ENCODE peak calls at places on chromosome 16, in eight cellular contexts. One of them, this sample, is unnamed.

GRCh38 chr16:84040823-84041391 is 1.7 kb downstream of the SLC38A8 start:
- DNase-seq in NAMALWA: no peak
- DNase-seq in GM12891: no peak
- DNase-seq in NCI-H1436: no peak
- DNase-seq in colonic mucosa: no peak
- DNase-seq in T-helper 17 cell: no peak
- DNase-seq in stimulated activated CD8-positive, alpha-beta memory T cell treated with anti-CD3 and anti-CD28 coated beads, Interleukin-2, amount 100 ng/mL, for 48 hours: no peak
- DNase-seq in tibial artery: no peak
- DNase-seq in this sample: no peak

GRCh38 chr16:29151317-29151716 is 166.5 kb downstream of the LAT start:
- DNase-seq in stimulated activated CD8-positive, alpha-beta memory T cell treated with anti-CD3 and anti-CD28 coated beads, Interleukin-2, amount 100 ng/mL, for 48 hours: no peak
- DNase-seq in tibial artery: no peak
- DNase-seq in NCI-H1436: no peak
- DNase-seq in colonic mucosa: no peak
- DNase-seq in NAMALWA: no peak
- DNase-seq in GM12891: no peak
- DNase-seq in T-helper 17 cell: no peak
- DNase-seq in this sample: no peak

GRCh38 chr16:57196276-57196675 is 10.1 kb downstream of the RSPRY1 start:
- DNase-seq in tibial artery: no peak
- DNase-seq in NAMALWA: no peak
- DNase-seq in NCI-H1436: no peak
- DNase-seq in T-helper 17 cell: no peak
- DNase-seq in colonic mucosa: no peak
- DNase-seq in stimulated activated CD8-positive, alpha-beta memory T cell treated with anti-CD3 and anti-CD28 coated beads, Interleukin-2, amount 100 ng/mL, for 48 hours: no peak
- DNase-seq in GM12891: no peak
- DNase-seq in this sample: no peak

GRCh38 chr16:66911112-66911511 is 7.6 kb downstream of the CDH16 start:
- DNase-seq in GM12891: no peak
- DNase-seq in stimulated activated CD8-positive, alpha-beta memory T cell treated with anti-CD3 and anti-CD28 coated beads, Interleukin-2, amount 100 ng/mL, for 48 hours: no peak
- DNase-seq in NCI-H1436: no peak
- DNase-seq in NAMALWA: no peak
- DNase-seq in colonic mucosa: no peak
- DNase-seq in T-helper 17 cell: no peak
- DNase-seq in tibial artery: no peak
- DNase-seq in this sample: no peak

GRCh38 chr16:28326881-28327610 is 34.7 kb downstream of the SBK1 start:
- DNase-seq in stimulated activated CD8-positive, alpha-beta memory T cell treated with anti-CD3 and anti-CD28 coated beads, Interleukin-2, amount 100 ng/mL, for 48 hours: peak
- DNase-seq in tibial artery: peak
- DNase-seq in NAMALWA: peak
- DNase-seq in NCI-H1436: no peak
- DNase-seq in colonic mucosa: peak
- DNase-seq in GM12891: peak
- DNase-seq in T-helper 17 cell: peak
- DNase-seq in this sample: no peak

GRCh38 chr16:27217256-27217655 is 13.9 kb downstream of the KDM8 start:
- DNase-seq in colonic mucosa: no peak
- DNase-seq in tibial artery: no peak
- DNase-seq in NAMALWA: no peak
- DNase-seq in stimulated activated CD8-positive, alpha-beta memory T cell treated with anti-CD3 and anti-CD28 coated beads, Interleukin-2, amount 100 ng/mL, for 48 hours: no peak
- DNase-seq in GM12891: no peak
- DNase-seq in NCI-H1436: no peak
- DNase-seq in T-helper 17 cell: no peak
- DNase-seq in this sample: no peak

GRCh38 chr16:75265911-75266701 is 14.7 kb upstream of the BCAR1 start:
- DNase-seq in NCI-H1436: peak
- DNase-seq in NAMALWA: peak
- DNase-seq in T-helper 17 cell: no peak
- DNase-seq in stimulated activated CD8-positive, alpha-beta memory T cell treated with anti-CD3 and anti-CD28 coated beads, Interleukin-2, amount 100 ng/mL, for 48 hours: no peak
- DNase-seq in tibial artery: peak
- DNase-seq in colonic mucosa: peak
- DNase-seq in GM12891: peak
- DNase-seq in this sample: peak

GRCh38 chr16:23408242-23409201 is 44.5 kb downstream of the COG7 start:
- DNase-seq in NAMALWA: no peak
- DNase-seq in colonic mucosa: peak
- DNase-seq in T-helper 17 cell: no peak
- DNase-seq in GM12891: no peak
- DNase-seq in stimulated activated CD8-positive, alpha-beta memory T cell treated with anti-CD3 and anti-CD28 coated beads, Interleukin-2, amount 100 ng/mL, for 48 hours: no peak
- DNase-seq in NCI-H1436: no peak
- DNase-seq in tibial artery: peak
- DNase-seq in this sample: no peak

GRCh38 chr16:67677712-67678111 is 11.1 kb downstream of the C16orf86 start:
- DNase-seq in stimulated activated CD8-positive, alpha-beta memory T cell treated with anti-CD3 and anti-CD28 coated beads, Interleukin-2, amount 100 ng/mL, for 48 hours: no peak
- DNase-seq in tibial artery: no peak
- DNase-seq in GM12891: no peak
- DNase-seq in T-helper 17 cell: no peak
- DNase-seq in NAMALWA: no peak
- DNase-seq in colonic mucosa: no peak
- DNase-seq in NCI-H1436: no peak
- DNase-seq in this sample: no peak

GRCh38 chr16:57577214-57577613 is 34.8 kb downstream of the ADGRG5 start:
- DNase-seq in stimulated activated CD8-positive, alpha-beta memory T cell treated with anti-CD3 and anti-CD28 coated beads, Interleukin-2, amount 100 ng/mL, for 48 hours: no peak
- DNase-seq in T-helper 17 cell: no peak
- DNase-seq in GM12891: no peak
- DNase-seq in NAMALWA: no peak
- DNase-seq in tibial artery: peak
- DNase-seq in NCI-H1436: no peak
- DNase-seq in colonic mucosa: no peak
- DNase-seq in this sample: peak

GRCh38 chr16:80198265-80198994 is 342.4 kb upstream of the DYNLRB2 start:
- DNase-seq in NCI-H1436: peak
- DNase-seq in GM12891: no peak
- DNase-seq in colonic mucosa: no peak
- DNase-seq in tibial artery: no peak
- DNase-seq in stimulated activated CD8-positive, alpha-beta memory T cell treated with anti-CD3 and anti-CD28 coated beads, Interleukin-2, amount 100 ng/mL, for 48 hours: no peak
- DNase-seq in NAMALWA: no peak
- DNase-seq in T-helper 17 cell: no peak
- DNase-seq in this sample: no peak

GRCh38 chr16:80570106-80570478 is 29.3 kb downstream of the DYNLRB2 start:
- DNase-seq in tibial artery: no peak
- DNase-seq in stimulated activated CD8-positive, alpha-beta memory T cell treated with anti-CD3 and anti-CD28 coated beads, Interleukin-2, amount 100 ng/mL, for 48 hours: no peak
- DNase-seq in T-helper 17 cell: no peak
- DNase-seq in NAMALWA: no peak
- DNase-seq in colonic mucosa: no peak
- DNase-seq in GM12891: no peak
- DNase-seq in NCI-H1436: no peak
- DNase-seq in this sample: no peak

GRCh38 chr16:30490210-30490609 is 17.7 kb downstream of the ITGAL start:
- DNase-seq in tibial artery: no peak
- DNase-seq in NCI-H1436: no peak
- DNase-seq in colonic mucosa: no peak
- DNase-seq in stimulated activated CD8-positive, alpha-beta memory T cell treated with anti-CD3 and anti-CD28 coated beads, Interleukin-2, amount 100 ng/mL, for 48 hours: no peak
- DNase-seq in T-helper 17 cell: no peak
- DNase-seq in GM12891: no peak
- DNase-seq in NAMALWA: no peak
- DNase-seq in this sample: no peak

GRCh38 chr16:8656376-8656775 is 18.0 kb upstream of the ABAT start:
- DNase-seq in T-helper 17 cell: no peak
- DNase-seq in tibial artery: no peak
- DNase-seq in colonic mucosa: no peak
- DNase-seq in NCI-H1436: no peak
- DNase-seq in stimulated activated CD8-positive, alpha-beta memory T cell treated with anti-CD3 and anti-CD28 coated beads, Interleukin-2, amount 100 ng/mL, for 48 hours: no peak
- DNase-seq in GM12891: no peak
- DNase-seq in NAMALWA: no peak
- DNase-seq in this sample: no peak

GRCh38 chr16:70460737-70461261 is 6.4 kb downstream of the FCSK start:
- DNase-seq in tibial artery: no peak
- DNase-seq in stimulated activated CD8-positive, alpha-beta memory T cell treated with anti-CD3 and anti-CD28 coated beads, Interleukin-2, amount 100 ng/mL, for 48 hours: no peak
- DNase-seq in NAMALWA: no peak
- DNase-seq in colonic mucosa: no peak
- DNase-seq in GM12891: no peak
- DNase-seq in T-helper 17 cell: no peak
- DNase-seq in NCI-H1436: no peak
- DNase-seq in this sample: no peak

GRCh38 chr16:15610369-15610871 is 32.5 kb downstream of the MARF1 start:
- DNase-seq in T-helper 17 cell: no peak
- DNase-seq in NAMALWA: no peak
- DNase-seq in colonic mucosa: no peak
- DNase-seq in NCI-H1436: no peak
- DNase-seq in GM12891: no peak
- DNase-seq in stimulated activated CD8-positive, alpha-beta memory T cell treated with anti-CD3 and anti-CD28 coated beads, Interleukin-2, amount 100 ng/mL, for 48 hours: no peak
- DNase-seq in tibial artery: no peak
- DNase-seq in this sample: no peak

GRCh38 chr16:54077412-54077821 is 209.2 kb downstream of the IRX3 start:
- DNase-seq in stimulated activated CD8-positive, alpha-beta memory T cell treated with anti-CD3 and anti-CD28 coated beads, Interleukin-2, amount 100 ng/mL, for 48 hours: peak
- DNase-seq in NAMALWA: no peak
- DNase-seq in T-helper 17 cell: no peak
- DNase-seq in colonic mucosa: no peak
- DNase-seq in tibial artery: no peak
- DNase-seq in GM12891: no peak
- DNase-seq in NCI-H1436: no peak
- DNase-seq in this sample: no peak

GRCh38 chr16:26993511-26993910 is 73.2 kb upstream of the C16orf82 start:
- DNase-seq in tibial artery: no peak
- DNase-seq in NCI-H1436: no peak
- DNase-seq in GM12891: no peak
- DNase-seq in stimulated activated CD8-positive, alpha-beta memory T cell treated with anti-CD3 and anti-CD28 coated beads, Interleukin-2, amount 100 ng/mL, for 48 hours: no peak
- DNase-seq in T-helper 17 cell: no peak
- DNase-seq in colonic mucosa: no peak
- DNase-seq in NAMALWA: no peak
- DNase-seq in this sample: no peak

GRCh38 chr16:85649978-85650863 is 37.1 kb downstream of the GSE1 start:
- DNase-seq in tibial artery: no peak
- DNase-seq in NAMALWA: no peak
- DNase-seq in stimulated activated CD8-positive, alpha-beta memory T cell treated with anti-CD3 and anti-CD28 coated beads, Interleukin-2, amount 100 ng/mL, for 48 hours: no peak
- DNase-seq in GM12891: no peak
- DNase-seq in T-helper 17 cell: no peak
- DNase-seq in NCI-H1436: peak
- DNase-seq in colonic mucosa: no peak
- DNase-seq in this sample: no peak

GRCh38 chr16:65418435-65418834 is 296.6 kb upstream of the CDH11 start:
- DNase-seq in colonic mucosa: no peak
- DNase-seq in stimulated activated CD8-positive, alpha-beta memory T cell treated with anti-CD3 and anti-CD28 coated beads, Interleukin-2, amount 100 ng/mL, for 48 hours: no peak
- DNase-seq in T-helper 17 cell: no peak
- DNase-seq in NCI-H1436: no peak
- DNase-seq in GM12891: no peak
- DNase-seq in tibial artery: no peak
- DNase-seq in NAMALWA: no peak
- DNase-seq in this sample: no peak

GRCh38 chr16:67648764-67649407 is 3.9 kb downstream of the CARMIL2 start:
- DNase-seq in tibial artery: no peak
- DNase-seq in colonic mucosa: no peak
- DNase-seq in NAMALWA: no peak
- DNase-seq in stimulated activated CD8-positive, alpha-beta memory T cell treated with anti-CD3 and anti-CD28 coated beads, Interleukin-2, amount 100 ng/mL, for 48 hours: no peak
- DNase-seq in NCI-H1436: no peak
- DNase-seq in GM12891: no peak
- DNase-seq in T-helper 17 cell: no peak
- DNase-seq in this sample: no peak

GRCh38 chr16:28027055-28027454 is 36.5 kb downstream of the GSG1L start:
- DNase-seq in NAMALWA: peak
- DNase-seq in NCI-H1436: no peak
- DNase-seq in T-helper 17 cell: no peak
- DNase-seq in stimulated activated CD8-positive, alpha-beta memory T cell treated with anti-CD3 and anti-CD28 coated beads, Interleukin-2, amount 100 ng/mL, for 48 hours: no peak
- DNase-seq in colonic mucosa: no peak
- DNase-seq in tibial artery: no peak
- DNase-seq in GM12891: no peak
- DNase-seq in this sample: no peak

GRCh38 chr16:29765167-29766032 is 12.7 kb upstream of the ZG16 start:
- DNase-seq in stimulated activated CD8-positive, alpha-beta memory T cell treated with anti-CD3 and anti-CD28 coated beads, Interleukin-2, amount 100 ng/mL, for 48 hours: no peak
- DNase-seq in tibial artery: no peak
- DNase-seq in NCI-H1436: no peak
- DNase-seq in NAMALWA: no peak
- DNase-seq in colonic mucosa: peak
- DNase-seq in T-helper 17 cell: no peak
- DNase-seq in GM12891: no peak
- DNase-seq in this sample: no peak

GRCh38 chr16:78503501-78504110 is 404.2 kb downstream of the WWOX start:
- DNase-seq in tibial artery: no peak
- DNase-seq in NAMALWA: peak
- DNase-seq in colonic mucosa: peak
- DNase-seq in NCI-H1436: peak
- DNase-seq in T-helper 17 cell: no peak
- DNase-seq in GM12891: peak
- DNase-seq in stimulated activated CD8-positive, alpha-beta memory T cell treated with anti-CD3 and anti-CD28 coated beads, Interleukin-2, amount 100 ng/mL, for 48 hours: no peak
- DNase-seq in this sample: no peak

GRCh38 chr16:88533945-88534641 is 36.1 kb upstream of the ZC3H18 start:
- DNase-seq in tibial artery: peak
- DNase-seq in NCI-H1436: peak
- DNase-seq in stimulated activated CD8-positive, alpha-beta memory T cell treated with anti-CD3 and anti-CD28 coated beads, Interleukin-2, amount 100 ng/mL, for 48 hours: peak
- DNase-seq in GM12891: peak
- DNase-seq in NAMALWA: peak
- DNase-seq in T-helper 17 cell: peak
- DNase-seq in colonic mucosa: peak
- DNase-seq in this sample: peak

GRCh38 chr16:23729503-23730424 is 16.7 kb upstream of the ERN2 start:
- DNase-seq in tibial artery: no peak
- DNase-seq in stimulated activated CD8-positive, alpha-beta memory T cell treated with anti-CD3 and anti-CD28 coated beads, Interleukin-2, amount 100 ng/mL, for 48 hours: no peak
- DNase-seq in NCI-H1436: no peak
- DNase-seq in T-helper 17 cell: no peak
- DNase-seq in colonic mucosa: peak
- DNase-seq in GM12891: no peak
- DNase-seq in NAMALWA: no peak
- DNase-seq in this sample: peak